ENCODE peak calls at places on chromosomes 7 and 10, in six cellular contexts. Y, I, E, G, O and Z are unnamed samples.

GRCh38 chr7:108283252-108283651 is 153.1 kb upstream of the LAMB4 start:
- DNase-seq in Y (no peak), I (no peak), E (no peak), G (no peak), O (no peak), Z (no peak)

GRCh38 chr7:81308643-81309354 is 389.9 kb upstream of the SEMA3C start:
- DNase-seq in Y (no peak), I (no peak), E (no peak), G (no peak), O (no peak), Z (peak)

GRCh38 chr7:25863727-25864116 is 288.3 kb upstream of the NFE2L3 start:
- DNase-seq in Y (no peak), I (no peak), E (no peak), G (no peak), O (no peak), Z (no peak)

GRCh38 chr10:3889961-3890522 is 105.0 kb upstream of the KLF6 start:
- DNase-seq in Y (no peak), I (no peak), E (no peak), G (no peak), O (no peak), Z (no peak)

GRCh38 chr7:17829001-17829400 is 111.3 kb downstream of the SNX13 start:
- DNase-seq in Y (no peak), I (no peak), E (no peak), G (no peak), O (no peak), Z (no peak)

GRCh38 chr10:118412132-118412531 is 70.0 kb upstream of the FAM204A start:
- DNase-seq in Y (no peak), I (no peak), E (no peak), G (no peak), O (no peak), Z (no peak)

GRCh38 chr7:2038876-2039728 is 193.6 kb downstream of the MAD1L1 start:
- DNase-seq in Y (no peak), I (no peak), E (no peak), G (no peak), O (no peak), Z (no peak)

GRCh38 chr7:133859191-133859590 is 267.9 kb upstream of the LRGUK start:
- DNase-seq in Y (peak), I (no peak), E (no peak), G (no peak), O (no peak), Z (no peak)

GRCh38 chr10:118041316-118041715 is 5.4 kb downstream of the RAB11FIP2 start:
- DNase-seq in Y (no peak), I (no peak), E (no peak), G (no peak), O (no peak), Z (no peak)

GRCh38 chr10:24824124-24824523 is 100.4 kb upstream of the ARHGAP21 start:
- DNase-seq in Y (no peak), I (no peak), E (no peak), G (no peak), O (no peak), Z (no peak)

GRCh38 chr10:81873231-81873931 is 1.6 kb upstream of the NRG3 start:
- DNase-seq in Y (no peak), I (no peak), E (no peak), G (no peak), O (no peak), Z (no peak)

GRCh38 chr7:12814107-12814506 is 126.7 kb downstream of the ARL4A start:
- DNase-seq in Y (no peak), I (no peak), E (no peak), G (no peak), O (no peak), Z (no peak)

GRCh38 chr10:102819054-102819453 is 18.2 kb downstream of the CYP17A1 start:
- DNase-seq in Y (no peak), I (no peak), E (no peak), G (no peak), O (no peak), Z (no peak)

GRCh38 chr7:94253696-94254095 is 141.0 kb upstream of the COL1A2 start:
- DNase-seq in Y (no peak), I (no peak), E (no peak), G (no peak), O (no peak), Z (no peak)

GRCh38 chr10:80157561-80157960 is 25.0 kb downstream of the PLAC9 start:
- DNase-seq in Y (no peak), I (no peak), E (no peak), G (no peak), O (no peak), Z (no peak)

GRCh38 chr10:62617702-62618451 is 186.6 kb upstream of the ADO start:
- DNase-seq in Y (no peak), I (no peak), E (no peak), G (no peak), O (no peak), Z (no peak)

GRCh38 chr7:37491919-37492694 is 43.4 kb upstream of the ELMO1 start:
- DNase-seq in Y (no peak), I (no peak), E (no peak), G (no peak), O (no peak), Z (no peak)

GRCh38 chr7:77284633-77285032 is 85.0 kb upstream of the FGL2 start:
- DNase-seq in Y (no peak), I (no peak), E (no peak), G (no peak), O (no peak), Z (no peak)

GRCh38 chr10:70838270-70838669 is 22.5 kb downstream of the SGPL1 start:
- DNase-seq in Y (no peak), I (no peak), E (no peak), G (no peak), O (no peak), Z (no peak)

GRCh38 chr7:42065942-42066341 is 171.1 kb downstream of the GLI3 start:
- DNase-seq in Y (no peak), I (no peak), E (no peak), G (peak), O (peak), Z (no peak)

GRCh38 chr7:98400538-98401427 is at the start of gene BAIAP2L1:
- DNase-seq in Y (peak), I (peak), E (no peak), G (no peak), O (no peak), Z (peak)

GRCh38 chr7:128867241-128867640 is 4.6 kb downstream of the ATP6V1F start:
- DNase-seq in Y (no peak), I (no peak), E (no peak), G (no peak), O (no peak), Z (no peak)